ENCODE peak calls at places on chromosomes 4 and X, in five cellular contexts. G, D, P, H and N are unnamed samples.
A peak's percentile ranks its signal among the peaks of the same experiment; 100 is the strongest.

GRCh38 chrX:9770319-9770718 is 4.7 kb upstream of the GPR143 start:
- DNase-seq in G (no peak), D (no peak), P (no peak), H (peak; percentile 3), N (no peak)

GRCh38 chr4:113049421-113050355 is at the start of gene ANK2:
- DNase-seq in G (peak; percentile 36), D (no peak), P (peak; percentile 26), H (peak; percentile 28), N (no peak)

GRCh38 chrX:72254835-72255234 is 16.0 kb upstream of the ERCC6L start:
- DNase-seq in G (no peak), D (no peak), P (no peak), H (no peak), N (no peak)

GRCh38 chr4:24642941-24643628 is 58.7 kb upstream of the DHX15 start:
- DNase-seq in G (peak; percentile 54), D (peak; percentile 80), P (peak; percentile 57), H (peak; percentile 40), N (peak; percentile 43)

GRCh38 chr4:110344165-110344564 is 131.8 kb upstream of the ENPEP start:
- DNase-seq in G (peak; percentile 46), D (no peak), P (peak; percentile 43), H (peak; percentile 2), N (peak; percentile 68)

GRCh38 chrX:21683910-21684309 is 25.8 kb upstream of the KLHL34 start:
- DNase-seq in G (peak; percentile 34), D (peak; percentile 21), P (no peak), H (peak; percentile 67), N (peak; percentile 66)

GRCh38 chrX:40734956-40735317 is 405 bp downstream of the MED14 start:
- DNase-seq in G (peak; percentile 22), D (no peak), P (peak; percentile 30), H (no peak), N (peak; percentile 24)

GRCh38 chr4:146237092-146237491 is 22.8 kb downstream of the REELD1 start:
- DNase-seq in G (no peak), D (no peak), P (no peak), H (no peak), N (no peak)

GRCh38 chrX:145816607-145817298 is 876 bp upstream of the SLITRK2 start:
- DNase-seq in G (no peak), D (no peak), P (no peak), H (no peak), N (no peak)

GRCh38 chr4:180999217-180999616 is 1244.0 kb upstream of the TENM3 start:
- DNase-seq in G (no peak), D (no peak), P (no peak), H (peak; percentile 25), N (peak; percentile 17)

GRCh38 chrX:86137071-86137470 is 11.2 kb upstream of the DACH2 start:
- DNase-seq in G (peak; percentile 31), D (no peak), P (no peak), H (peak; percentile 1), N (peak; percentile 57)

GRCh38 chr4:122142687-122143086 is 9.4 kb upstream of the BLTP1 start:
- DNase-seq in G (no peak), D (no peak), P (no peak), H (no peak), N (no peak)

GRCh38 chr4:101229116-101229515 is 118.2 kb downstream of the PPP3CA start:
- DNase-seq in G (peak; percentile 70), D (no peak), P (no peak), H (no peak), N (peak; percentile 84)

GRCh38 chr4:6469898-6470501 is 2.4 kb downstream of the PPP2R2C start:
- DNase-seq in G (no peak), D (no peak), P (no peak), H (no peak), N (no peak)
- H3K4me3 ChIP-seq in G (no peak overlapping the region), D (peak overlapping the region; percentile 44), P (peak overlapping the region; percentile 33), H (no peak overlapping the region), N (peak overlapping the region; percentile 48)

DNA sequence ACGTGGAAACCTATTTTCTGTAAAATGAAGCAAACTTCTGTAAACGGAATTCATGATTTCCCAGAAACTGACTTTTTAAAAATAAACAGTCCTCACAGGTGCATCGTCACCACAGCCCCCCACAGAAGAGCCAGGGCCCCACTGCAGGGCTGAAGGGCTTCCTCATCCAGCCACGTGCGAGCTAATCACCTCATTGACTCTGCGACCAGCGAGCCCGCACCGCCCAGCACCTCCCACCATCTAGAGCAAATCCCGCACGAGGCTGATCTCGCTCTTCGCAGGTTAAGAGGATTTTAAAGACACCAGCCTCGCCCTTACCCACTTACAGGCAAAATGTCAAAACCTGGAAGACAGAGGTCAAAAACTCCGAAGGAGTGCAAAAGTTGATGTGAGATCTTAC is 14.8 kb downstream of the PPP2R3B start:
- DNase-seq in G (no peak), D (no peak), P (no peak), H (no peak), N (no peak)
- H3K4me3 ChIP-seq in G (no peak overlapping the region), D (no peak overlapping the region), P (no peak overlapping the region), H (no peak overlapping the region), N (no peak overlapping the region)

GRCh38 chr4:131304686-131305085 is 1844.4 kb upstream of the PCDH10 start:
- DNase-seq in G (no peak), D (no peak), P (no peak), H (no peak), N (no peak)

GRCh38 chr4:131309628-131310027 is 1839.5 kb upstream of the PCDH10 start:
- DNase-seq in G (no peak), D (no peak), P (no peak), H (no peak), N (no peak)
- H3K4me3 ChIP-seq in G (no peak overlapping the region), D (no peak overlapping the region), P (no peak overlapping the region), H (no peak overlapping the region), N (no peak overlapping the region)

GRCh38 chrX:49232525-49232924 is 615 bp downstream of the CACNA1F start:
- DNase-seq in G (no peak), D (no peak), P (no peak), H (no peak), N (no peak)

GRCh38 chrX:49237060-49237459 is 1.8 kb downstream of the CCDC22 start:
- DNase-seq in G (no peak), D (no peak), P (no peak), H (no peak), N (no peak)

GRCh38 chrX:49233176-49233575 is at the start of gene CACNA1F:
- DNase-seq in G (no peak), D (no peak), P (no peak), H (no peak), N (no peak)

GRCh38 chrX:49231333-49232000 is 1.7 kb downstream of the CACNA1F start:
- DNase-seq in G (no peak), D (no peak), P (no peak), H (no peak), N (no peak)

DNA sequence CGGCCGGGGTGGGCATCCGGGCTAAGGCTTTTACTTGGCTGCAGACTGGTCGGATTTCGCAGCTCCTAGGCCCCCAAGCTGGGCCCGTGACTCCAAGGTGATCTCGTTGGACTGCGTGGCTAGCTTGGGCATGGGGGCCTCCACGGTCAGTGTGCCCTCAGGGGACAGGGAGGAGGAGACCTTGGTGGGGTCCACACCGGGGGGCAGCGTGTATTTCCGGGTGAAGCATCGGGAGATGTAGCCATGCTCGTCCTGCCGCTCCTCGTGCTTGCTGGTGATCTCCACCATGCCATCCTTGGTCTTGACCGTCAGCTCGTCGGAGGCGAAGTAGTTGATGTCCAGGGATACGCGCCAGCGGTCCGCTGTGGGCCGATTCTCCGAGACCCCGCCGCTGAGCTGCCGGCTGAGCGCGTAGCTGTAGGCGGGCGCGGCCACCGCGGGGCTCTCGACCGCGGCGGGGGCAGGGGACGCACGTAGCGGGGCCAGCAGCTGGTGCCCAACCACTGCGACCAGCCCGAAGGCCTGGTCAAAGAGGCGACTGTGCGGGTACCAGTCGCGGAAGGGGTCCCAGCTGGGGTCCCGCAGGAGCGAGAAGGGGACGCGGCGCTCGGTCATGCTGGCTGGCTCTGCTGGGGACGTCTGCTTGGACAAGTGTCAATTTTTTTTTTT is 881 bp upstream of the CACNA1F start:
- DNase-seq in G (no peak), D (no peak), P (no peak), H (no peak), N (no peak)
- H3K4me3 ChIP-seq in G (no peak overlapping the region), D (no peak overlapping the region), P (no peak overlapping the region), H (no peak overlapping the region), N (peak overlapping the region; percentile 20)

GRCh38 chr4:71093745-71094144 is 100.3 kb downstream of the DCK start:
- DNase-seq in G (no peak), D (no peak), P (no peak), H (no peak), N (no peak)

GRCh38 chr4:71095141-71095939 is 101.9 kb downstream of the DCK start:
- DNase-seq in G (no peak), D (no peak), P (no peak), H (no peak), N (no peak)

GRCh38 chr4:71094201-71094600 is 100.8 kb downstream of the DCK start:
- DNase-seq in G (no peak), D (no peak), P (no peak), H (no peak), N (no peak)
- H3K4me3 ChIP-seq in G (no peak overlapping the region), D (no peak overlapping the region), P (no peak overlapping the region), H (no peak overlapping the region), N (no peak overlapping the region)

GRCh38 chrX:107935664-107936433 is 46.3 kb downstream of the TEX13B start:
- DNase-seq in G (no peak), D (no peak), P (peak; percentile 10), H (peak; percentile 20), N (peak; percentile 10)
- H3K4me3 ChIP-seq in G (peak overlapping the region; percentile 35), D (peak overlapping the region; percentile 17), P (no peak overlapping the region), H (peak overlapping the region; percentile 45), N (peak overlapping the region; percentile 46)

DNA sequence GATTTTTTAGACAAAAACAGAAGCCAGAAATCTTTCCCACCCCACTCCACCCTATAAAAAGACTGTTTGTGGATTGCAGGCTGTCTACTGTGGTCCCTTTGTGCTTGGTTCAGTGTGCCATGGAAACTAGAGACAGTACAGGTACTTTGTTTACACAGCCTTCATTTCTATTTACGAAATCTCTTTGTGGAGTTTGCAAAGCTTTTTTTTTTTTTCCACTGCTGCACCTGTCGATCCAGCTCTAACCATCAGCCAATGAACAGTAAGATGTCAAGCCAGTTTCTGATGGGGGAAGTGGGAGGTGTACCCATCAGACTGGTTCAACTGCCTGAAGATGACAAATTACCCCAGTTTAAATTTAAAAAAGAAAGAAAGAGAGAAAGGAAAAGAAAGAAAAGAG is 20.2 kb upstream of the LRBA start:
- DNase-seq in G (no peak), D (no peak), P (peak; percentile 22), H (no peak), N (no peak)
- H3K4me3 ChIP-seq in G (no peak overlapping the region), D (no peak overlapping the region), P (no peak overlapping the region), H (no peak overlapping the region), N (no peak overlapping the region)

DNA sequence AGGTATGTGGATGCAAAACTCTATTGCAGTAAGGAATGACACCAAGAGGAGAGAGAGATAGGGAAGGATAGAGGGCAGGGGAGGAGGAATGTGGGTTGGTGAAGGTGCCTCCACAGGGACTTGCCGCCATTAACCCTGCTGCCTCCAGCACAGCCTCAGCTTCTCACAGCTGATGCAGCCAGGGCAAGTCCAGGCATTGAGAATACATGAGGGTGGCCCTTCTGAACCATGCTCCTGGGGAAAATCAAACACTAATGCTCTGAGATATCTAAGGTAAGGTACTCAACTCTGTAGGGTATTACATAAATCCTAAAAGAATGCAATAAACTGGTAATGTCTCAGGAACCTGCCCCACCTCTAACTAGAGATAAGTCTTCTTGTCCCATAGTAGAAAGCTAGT is 28.7 kb downstream of the UGT2B7 start:
- DNase-seq in G (no peak), D (no peak), P (no peak), H (no peak), N (no peak)
- H3K4me3 ChIP-seq in G (no peak overlapping the region), D (no peak overlapping the region), P (no peak overlapping the region), H (no peak overlapping the region), N (no peak overlapping the region)

GRCh38 chrX:78140206-78140605 is 756 bp upstream of the TAF9B start:
- DNase-seq in G (no peak), D (no peak), P (no peak), H (no peak), N (no peak)
- H3K4me3 ChIP-seq in G (no peak overlapping the region), D (no peak overlapping the region), P (no peak overlapping the region), H (no peak overlapping the region), N (no peak overlapping the region)